ENCODE peak calls at places on chromosomes 11 and 22, in five cellular contexts. D is HTR-8/SVneo, O is NCI-H187 treated with DMSO at 0.1 percent for 48 hours, C is bronchial epithelial cell, X is HEK293T. H is an unnamed sample.

GRCh38 chr11:1446623-1447022 is 40.0 kb downstream of the MOB2 start:
- DNase-seq in D (no peak), X (no peak), O (no peak), C (no peak), H (no peak)

GRCh38 chr22:25404556-25404922 is 159.9 kb upstream of the GRK3 start:
- DNase-seq in X (no peak), D (no peak), C (no peak), O (no peak), H (no peak)

GRCh38 chr11:108873305-108873704 is 208.4 kb downstream of the DDX10 start:
- DNase-seq in X (no peak), C (no peak), D (no peak), O (no peak), H (no peak)

GRCh38 chr22:20084547-20085413 is 4.7 kb downstream of the DGCR8 start:
- DNase-seq in O (no peak), X (peak), D (no peak), C (peak), H (no peak)

GRCh38 chr11:117584056-117584830 is 212.8 kb downstream of the DSCAML1 start:
- DNase-seq in C (no peak), D (no peak), O (no peak), X (no peak), H (no peak)

GRCh38 chr11:9565822-9566560 is 7.5 kb upstream of the WEE1 start:
- DNase-seq in X (peak), O (no peak), D (peak), C (peak), H (peak)

GRCh38 chr11:20790622-20791021 is 121.2 kb downstream of the NELL1 start:
- DNase-seq in D (no peak), O (no peak), X (no peak), C (no peak), H (no peak)

GRCh38 chr22:50250555-50251471 is at the start of gene HDAC10:
- DNase-seq in X (peak), D (no peak), O (no peak), C (peak), H (peak)

GRCh38 chr11:119370486-119371046 is 10.9 kb downstream of the USP2 start:
- DNase-seq in C (no peak), X (no peak), O (no peak), D (no peak), H (no peak)

GRCh38 chr22:30351226-30351625 is 5.5 kb downstream of the SF3A1 start:
- DNase-seq in O (no peak), C (no peak), X (no peak), D (no peak), H (no peak)

GRCh38 chr11:126111458-126112116 is 48.9 kb upstream of the CDON start:
- DNase-seq in O (no peak), X (no peak), D (no peak), C (no peak), H (no peak)

GRCh38 chr11:126161146-126161458 is 50.3 kb downstream of the RPUSD4 start:
- DNase-seq in D (no peak), C (no peak), X (no peak), O (no peak), H (no peak)

GRCh38 chr11:614583-615452 is 932 bp downstream of the IRF7 start:
- DNase-seq in O (no peak), C (no peak), D (no peak), X (no peak), H (peak)

GRCh38 chr11:44617671-44618461 is 52.4 kb downstream of the CD82 start:
- DNase-seq in O (no peak), X (no peak), C (no peak), D (no peak), H (no peak)

GRCh38 chr11:80521592-80521991 is 1080.8 kb upstream of the TENM4 start:
- DNase-seq in X (no peak), C (peak), D (no peak), O (no peak), H (no peak)

GRCh38 chr11:2555891-2556290 is 111.1 kb downstream of the KCNQ1 start:
- DNase-seq in D (no peak), X (no peak), C (no peak), O (no peak), H (no peak)

GRCh38 chr11:46693597-46694012 is 6.8 kb downstream of the ARHGAP1 start:
- DNase-seq in C (peak), D (no peak), O (no peak), X (no peak), H (no peak)

GRCh38 chr11:66787934-66788758 is 55.1 kb upstream of the RCE1 start:
- DNase-seq in C (no peak), D (no peak), O (no peak), X (no peak), H (no peak)

GRCh38 chr11:100855466-100856067 is 168.5 kb downstream of the ARHGAP42 start:
- DNase-seq in D (peak), C (peak), X (no peak), O (no peak), H (peak)

GRCh38 chr11:14974723-14975587 is 2.8 kb upstream of the CALCA start:
- DNase-seq in O (no peak), C (peak), D (no peak), X (peak), H (peak)

GRCh38 chr11:120226242-120226641 is 13.7 kb upstream of the POU2F3 start:
- DNase-seq in O (no peak), C (no peak), X (no peak), D (no peak), H (no peak)

GRCh38 chr22:48567213-48567975 is 1260.3 kb downstream of the BRD1 start:
- DNase-seq in O (no peak), X (no peak), C (no peak), D (no peak), H (no peak)

GRCh38 chr11:75148436-75148983 is 2.4 kb upstream of the SLCO2B1 start:
- DNase-seq in C (no peak), D (no peak), O (no peak), X (no peak), H (no peak)

H was measured in lung microvascular endothelial cell.